ENCODE peak calls at places on chromosomes 4 and X, in seven cellular contexts. One of them, this sample, is unnamed.

GRCh38 chr4:113972781-113973180 is 6.7 kb downstream of the ARSJ start:
- DNase-seq in GM12878: no peak
- DNase-seq in HCT116: no peak
- DNase-seq in H1: no peak
- DNase-seq in SK-N-SH: no peak
- DNase-seq in HepG2: no peak
- DNase-seq in K562: no peak
- DNase-seq in this sample: no peak

GRCh38 chr4:158094413-158095110 is 78.3 kb downstream of the GASK1B start:
- DNase-seq in GM12878: no peak
- DNase-seq in HCT116: peak; percentile 96
- DNase-seq in H1: no peak
- DNase-seq in SK-N-SH: no peak
- DNase-seq in HepG2: peak; percentile 61
- DNase-seq in K562: no peak
- DNase-seq in this sample: peak; percentile 77

GRCh38 chr4:183362916-183363542 is 40.8 kb upstream of the CLDN24 start:
- DNase-seq in GM12878: no peak
- DNase-seq in HCT116: peak; percentile 24
- DNase-seq in H1: no peak
- DNase-seq in SK-N-SH: no peak
- DNase-seq in HepG2: peak; percentile 14
- DNase-seq in K562: peak; percentile 31
- DNase-seq in this sample: no peak

GRCh38 chrX:69257504-69258127 is 92.4 kb upstream of the PJA1 start:
- DNase-seq in GM12878: no peak
- DNase-seq in HCT116: no peak
- DNase-seq in H1: no peak
- DNase-seq in SK-N-SH: no peak
- DNase-seq in HepG2: no peak
- DNase-seq in K562: no peak
- DNase-seq in this sample: no peak

GRCh38 chr4:81418572-81418971 is 53.1 kb downstream of the RASGEF1B start:
- DNase-seq in GM12878: no peak
- DNase-seq in HCT116: no peak
- DNase-seq in H1: no peak
- DNase-seq in SK-N-SH: no peak
- DNase-seq in HepG2: no peak
- DNase-seq in K562: no peak
- DNase-seq in this sample: no peak

GRCh38 chr4:10746371-10747143 is 62.0 kb upstream of the CLNK start:
- DNase-seq in GM12878: no peak
- DNase-seq in HCT116: no peak
- DNase-seq in H1: no peak
- DNase-seq in SK-N-SH: no peak
- DNase-seq in HepG2: no peak
- DNase-seq in K562: no peak
- DNase-seq in this sample: no peak

GRCh38 chrX:17642891-17643290 is 94.4 kb upstream of the SCML1 start:
- DNase-seq in GM12878: no peak
- DNase-seq in HCT116: no peak
- DNase-seq in H1: no peak
- DNase-seq in SK-N-SH: no peak
- DNase-seq in HepG2: no peak
- DNase-seq in K562: no peak
- DNase-seq in this sample: no peak

GRCh38 chrX:38192007-38192625 is 28.6 kb downstream of the SRPX start:
- DNase-seq in GM12878: no peak
- DNase-seq in HCT116: no peak
- DNase-seq in H1: no peak
- DNase-seq in SK-N-SH: peak; percentile 37
- DNase-seq in HepG2: no peak
- DNase-seq in K562: peak; percentile 5
- DNase-seq in this sample: no peak

GRCh38 chrX:126550816-126551215 is 1.8 kb downstream of the DCAF12L1 start:
- DNase-seq in GM12878: no peak
- DNase-seq in HCT116: no peak
- DNase-seq in H1: no peak
- DNase-seq in SK-N-SH: no peak
- DNase-seq in HepG2: no peak
- DNase-seq in K562: no peak
- DNase-seq in this sample: no peak

GRCh38 chr4:76993787-76994641 is 44.5 kb downstream of the SEPTIN11 start:
- DNase-seq in GM12878: peak; percentile 73
- DNase-seq in HCT116: no peak
- DNase-seq in H1: no peak
- DNase-seq in SK-N-SH: no peak
- DNase-seq in HepG2: no peak
- DNase-seq in K562: no peak
- DNase-seq in this sample: no peak

GRCh38 chrX:31483336-31483735 is 411.5 kb upstream of the FTHL17 start:
- DNase-seq in GM12878: no peak
- DNase-seq in HCT116: no peak
- DNase-seq in H1: no peak
- DNase-seq in SK-N-SH: no peak
- DNase-seq in HepG2: no peak
- DNase-seq in K562: no peak
- DNase-seq in this sample: no peak

GRCh38 chrX:43566170-43566569 is 89.9 kb upstream of the MAOA start:
- DNase-seq in GM12878: no peak
- DNase-seq in HCT116: no peak
- DNase-seq in H1: no peak
- DNase-seq in SK-N-SH: no peak
- DNase-seq in HepG2: no peak
- DNase-seq in K562: no peak
- DNase-seq in this sample: no peak

GRCh38 chr4:41506071-41506470 is 31.9 kb upstream of the LIMCH1 start:
- DNase-seq in GM12878: no peak
- DNase-seq in HCT116: no peak
- DNase-seq in H1: no peak
- DNase-seq in SK-N-SH: no peak
- DNase-seq in HepG2: no peak
- DNase-seq in K562: no peak
- DNase-seq in this sample: no peak

GRCh38 chrX:103878466-103879151 is 46.6 kb upstream of the RAB9B start:
- DNase-seq in GM12878: no peak
- DNase-seq in HCT116: peak; percentile 35
- DNase-seq in H1: no peak
- DNase-seq in SK-N-SH: no peak
- DNase-seq in HepG2: peak; percentile 0
- DNase-seq in K562: no peak
- DNase-seq in this sample: peak; percentile 36

GRCh38 chr4:133355636-133356035 is 206.5 kb downstream of the PCDH10 start:
- DNase-seq in GM12878: no peak
- DNase-seq in HCT116: no peak
- DNase-seq in H1: no peak
- DNase-seq in SK-N-SH: no peak
- DNase-seq in HepG2: peak; percentile 0
- DNase-seq in K562: peak; percentile 41
- DNase-seq in this sample: no peak

GRCh38 chrX:72169008-72169728 is 12.4 kb upstream of the PIN4 start:
- DNase-seq in GM12878: no peak
- DNase-seq in HCT116: no peak
- DNase-seq in H1: no peak
- DNase-seq in SK-N-SH: no peak
- DNase-seq in HepG2: no peak
- DNase-seq in K562: peak; percentile 16
- DNase-seq in this sample: no peak

GRCh38 chrX:54920610-54921426 is at the start of gene TRO:
- DNase-seq in GM12878: no peak
- DNase-seq in HCT116: no peak
- DNase-seq in H1: no peak
- DNase-seq in SK-N-SH: peak; percentile 49
- DNase-seq in HepG2: no peak
- DNase-seq in K562: no peak
- DNase-seq in this sample: no peak

GRCh38 chr4:183335369-183335940 is 13.2 kb upstream of the CLDN24 start:
- DNase-seq in GM12878: no peak
- DNase-seq in HCT116: peak; percentile 68
- DNase-seq in H1: no peak
- DNase-seq in SK-N-SH: no peak
- DNase-seq in HepG2: peak; percentile 31
- DNase-seq in K562: peak; percentile 32
- DNase-seq in this sample: no peak

GRCh38 chr4:36426741-36427140 is 145.3 kb downstream of the DTHD1 start:
- DNase-seq in GM12878: no peak
- DNase-seq in HCT116: no peak
- DNase-seq in H1: no peak
- DNase-seq in SK-N-SH: no peak
- DNase-seq in HepG2: no peak
- DNase-seq in K562: no peak
- DNase-seq in this sample: no peak

GRCh38 chr4:38330321-38330720 is 333.7 kb upstream of the KLF3 start:
- DNase-seq in GM12878: no peak
- DNase-seq in HCT116: no peak
- DNase-seq in H1: no peak
- DNase-seq in SK-N-SH: peak; percentile 71
- DNase-seq in HepG2: no peak
- DNase-seq in K562: no peak
- DNase-seq in this sample: no peak

GRCh38 chrX:103356897-103357296 is 591 bp downstream of the TCEAL9 start:
- DNase-seq in GM12878: no peak
- DNase-seq in HCT116: no peak
- DNase-seq in H1: no peak
- DNase-seq in SK-N-SH: peak; percentile 29
- DNase-seq in HepG2: no peak
- DNase-seq in K562: peak; percentile 49
- DNase-seq in this sample: no peak

GRCh38 chr4:121358473-121358872 is 22.3 kb downstream of the QRFPR start:
- DNase-seq in GM12878: no peak
- DNase-seq in HCT116: peak; percentile 7
- DNase-seq in H1: no peak
- DNase-seq in SK-N-SH: no peak
- DNase-seq in HepG2: no peak
- DNase-seq in K562: no peak
- DNase-seq in this sample: no peak

GRCh38 chrX:12657433-12657832 is 133.8 kb upstream of the PRPS2 start:
- DNase-seq in GM12878: no peak
- DNase-seq in HCT116: no peak
- DNase-seq in H1: no peak
- DNase-seq in SK-N-SH: no peak
- DNase-seq in HepG2: no peak
- DNase-seq in K562: no peak
- DNase-seq in this sample: no peak

GRCh38 chr4:83767017-83767541 is 231.2 kb downstream of the GPAT3 start:
- DNase-seq in GM12878: no peak
- DNase-seq in HCT116: no peak
- DNase-seq in H1: no peak
- DNase-seq in SK-N-SH: no peak
- DNase-seq in HepG2: no peak
- DNase-seq in K562: no peak
- DNase-seq in this sample: no peak

GRCh38 chrX:115898382-115899001 is 272.1 kb upstream of the AGTR2 start:
- DNase-seq in GM12878: no peak
- DNase-seq in HCT116: peak; percentile 6
- DNase-seq in H1: no peak
- DNase-seq in SK-N-SH: peak; percentile 37
- DNase-seq in HepG2: peak; percentile 81
- DNase-seq in K562: peak; percentile 62
- DNase-seq in this sample: no peak

GRCh38 chrX:39996561-39996960 is 101.2 kb downstream of the BCOR start:
- DNase-seq in GM12878: no peak
- DNase-seq in HCT116: no peak
- DNase-seq in H1: no peak
- DNase-seq in SK-N-SH: no peak
- DNase-seq in HepG2: no peak
- DNase-seq in K562: no peak
- DNase-seq in this sample: no peak

GRCh38 chr4:134628074-134628473 is 426.5 kb upstream of the PABPC4L start:
- DNase-seq in GM12878: no peak
- DNase-seq in HCT116: no peak
- DNase-seq in H1: no peak
- DNase-seq in SK-N-SH: no peak
- DNase-seq in HepG2: no peak
- DNase-seq in K562: no peak
- DNase-seq in this sample: no peak
- TF ChIP-seq JUND in GM12878: no peak
- TF ChIP-seq JUND in HCT116: no peak
- TF ChIP-seq JUND in H1: no peak
- TF ChIP-seq JUND in SK-N-SH: no peak
- TF ChIP-seq JUND in HepG2: no peak
- TF ChIP-seq JUND in K562: no peak
- TF ChIP-seq JUND in this sample: no peak

GRCh38 chrX:129787336-129788055 is 7.7 kb downstream of the SASH3 start:
- DNase-seq in GM12878: no peak
- DNase-seq in HCT116: no peak
- DNase-seq in H1: no peak
- DNase-seq in SK-N-SH: no peak
- DNase-seq in HepG2: no peak
- DNase-seq in K562: no peak
- DNase-seq in this sample: no peak
- TF ChIP-seq JUND in GM12878: no peak
- TF ChIP-seq JUND in HCT116: no peak
- TF ChIP-seq JUND in H1: no peak
- TF ChIP-seq JUND in SK-N-SH: no peak
- TF ChIP-seq JUND in HepG2: no peak
- TF ChIP-seq JUND in K562: no peak
- TF ChIP-seq JUND in this sample: no peak

DNA sequence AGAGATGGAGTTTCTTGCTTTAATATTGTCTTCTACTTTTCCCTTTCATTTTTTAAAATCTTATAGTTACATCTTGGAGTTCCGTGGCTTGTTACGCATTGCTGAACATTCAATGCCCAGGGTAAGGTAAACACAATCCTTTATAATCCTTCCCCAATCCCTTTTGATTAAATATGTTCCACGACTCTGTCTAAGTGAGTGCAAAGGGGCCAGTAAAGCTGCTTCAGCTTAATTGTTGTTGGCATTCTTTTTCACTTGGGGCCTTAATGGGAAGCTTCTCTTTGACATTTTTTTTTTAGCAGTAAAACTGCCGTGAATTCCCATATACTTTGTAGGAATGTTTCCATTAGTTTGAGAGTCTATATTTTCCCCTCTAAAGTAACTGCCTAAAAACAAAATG is 1028.1 kb downstream of the C4orf33 start:
- DNase-seq in GM12878: no peak
- DNase-seq in HCT116: no peak
- DNase-seq in H1: no peak
- DNase-seq in SK-N-SH: no peak
- DNase-seq in HepG2: no peak
- DNase-seq in K562: no peak
- DNase-seq in this sample: no peak
- TF ChIP-seq JUND in GM12878: no peak
- TF ChIP-seq JUND in HCT116: no peak
- TF ChIP-seq JUND in H1: no peak
- TF ChIP-seq JUND in SK-N-SH: no peak
- TF ChIP-seq JUND in HepG2: no peak
- TF ChIP-seq JUND in K562: no peak
- TF ChIP-seq JUND in this sample: no peak

DNA sequence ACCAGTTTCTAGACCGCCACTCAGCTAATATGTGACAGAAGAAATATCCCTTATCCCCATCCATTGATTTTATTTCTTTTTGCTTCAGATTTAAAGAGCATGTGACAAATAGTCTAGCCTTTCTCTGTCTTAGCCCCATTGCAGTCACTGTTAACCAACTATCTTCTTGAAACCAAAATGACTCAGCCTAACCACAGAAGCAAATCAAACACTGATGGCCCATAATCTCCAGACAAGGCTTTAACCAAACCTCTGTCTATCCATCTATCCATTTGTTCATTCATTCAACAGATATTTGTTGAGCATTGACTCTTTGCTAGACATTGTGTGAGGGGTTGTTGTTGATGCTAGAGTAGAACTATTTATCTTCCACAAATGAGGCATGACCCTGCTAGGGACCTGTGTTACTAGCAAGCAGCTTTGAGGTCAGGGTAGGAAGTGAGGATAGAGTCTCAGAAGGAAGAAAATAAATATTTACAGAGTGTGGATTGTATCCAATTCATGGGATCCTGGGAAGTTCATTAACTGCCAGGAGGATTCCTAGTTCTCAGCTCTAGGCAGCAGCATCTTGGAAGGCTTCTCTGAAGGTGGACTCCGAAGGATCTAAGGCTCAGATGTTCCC is 22.5 kb downstream of the HNRNPH2 start:
- DNase-seq in GM12878: no peak
- DNase-seq in HCT116: no peak
- DNase-seq in H1: no peak
- DNase-seq in SK-N-SH: no peak
- DNase-seq in HepG2: no peak
- DNase-seq in K562: no peak
- DNase-seq in this sample: no peak
- TF ChIP-seq JUND in GM12878: no peak
- TF ChIP-seq JUND in HCT116: no peak
- TF ChIP-seq JUND in H1: no peak
- TF ChIP-seq JUND in SK-N-SH: peak; percentile 23
- TF ChIP-seq JUND in HepG2: no peak
- TF ChIP-seq JUND in K562: no peak
- TF ChIP-seq JUND in this sample: no peak

This sample was measured in T47D.